ENCODE peak calls at places on chromosomes 3 and 15, in eight cellular contexts. B is cardiac muscle cell, Y is lower leg skin, L is colonic mucosa, M is foreskin keratinocyte, H is BJ, Z is heart right ventricle, N is right lobe of liver. U is an unnamed sample.

GRCh38 chr3:130997291-130997690 is 29.3 kb downstream of the ASTE1 start:
- DNase-seq in H (no peak), L (no peak), B (peak), M (no peak), Z (no peak), N (no peak), Y (no peak), U (no peak)

GRCh38 chr15:64521726-64522164 is 61.4 kb downstream of the ZNF609 start:
- DNase-seq in Z (peak), M (peak), N (no peak), L (no peak), H (no peak), Y (no peak), B (peak), U (no peak)

GRCh38 chr3:53231532-53232511 is 24.0 kb downstream of the TKT start:
- DNase-seq in M (no peak), Z (no peak), B (no peak), N (no peak), H (no peak), Y (no peak), L (no peak), U (no peak)

GRCh38 chr3:114299421-114299820 is 5.6 kb downstream of the TIGIT start:
- DNase-seq in N (peak), H (no peak), B (peak), Z (no peak), M (no peak), L (no peak), Y (no peak), U (no peak)

GRCh38 chr15:56913670-56914069 is 4.8 kb upstream of the TCF12 start:
- DNase-seq in M (no peak), B (peak), L (no peak), N (no peak), Y (no peak), H (no peak), Z (no peak), U (no peak)

GRCh38 chr3:55538158-55538557 is 51.1 kb upstream of the WNT5A start:
- DNase-seq in B (no peak), Z (no peak), N (no peak), Y (no peak), L (no peak), H (no peak), M (no peak), U (no peak)

GRCh38 chr3:111695584-111696213 is 100.6 kb upstream of the ZBED2 start:
- DNase-seq in H (peak), Y (no peak), N (no peak), M (peak), L (no peak), B (peak), Z (no peak), U (no peak)

GRCh38 chr15:42070276-42070965 is 23.9 kb downstream of the PLA2G4D start:
- DNase-seq in L (no peak), Y (peak), M (no peak), B (no peak), N (peak), H (no peak), Z (no peak), U (no peak)

GRCh38 chr3:158058775-158059174 is 47.4 kb downstream of the SHOX2 start:
- DNase-seq in M (no peak), B (no peak), Z (no peak), H (no peak), L (no peak), N (no peak), Y (no peak), U (no peak)

DNA sequence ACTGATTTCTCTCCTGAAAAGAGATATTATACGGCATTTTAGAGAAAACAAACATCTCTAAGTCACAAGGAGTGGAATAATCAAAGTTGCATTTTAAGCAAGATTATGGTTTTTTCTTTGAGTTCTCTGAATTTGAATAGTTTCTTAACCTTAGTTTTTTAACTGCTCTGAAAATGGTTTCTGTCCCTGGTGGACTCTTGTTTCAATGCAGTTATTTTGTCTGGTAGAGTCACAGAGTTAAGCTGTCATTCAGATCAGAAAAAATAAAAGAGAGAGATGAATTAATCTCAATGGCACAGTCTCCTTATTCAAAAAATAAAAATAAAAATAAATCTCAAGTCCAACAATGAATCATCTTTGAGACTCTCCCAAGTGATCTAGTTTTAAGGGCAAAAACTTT is 19.0 kb downstream of the AGTR1 start:
- DNase-seq in L (no peak), Y (no peak), Z (no peak), B (no peak), H (no peak), M (no peak), N (no peak), U (no peak)
- TF ChIP-seq CTCF in L (no peak), Y (no peak), Z (no peak), B (no peak), H (no peak), M (no peak), N (no peak), U (no peak)

GRCh38 chr3:167346171-167346570 is 33.9 kb downstream of the ZBBX start:
- DNase-seq in L (no peak), H (no peak), M (no peak), N (no peak), Y (no peak), Z (no peak), B (no peak), U (no peak)

DNA sequence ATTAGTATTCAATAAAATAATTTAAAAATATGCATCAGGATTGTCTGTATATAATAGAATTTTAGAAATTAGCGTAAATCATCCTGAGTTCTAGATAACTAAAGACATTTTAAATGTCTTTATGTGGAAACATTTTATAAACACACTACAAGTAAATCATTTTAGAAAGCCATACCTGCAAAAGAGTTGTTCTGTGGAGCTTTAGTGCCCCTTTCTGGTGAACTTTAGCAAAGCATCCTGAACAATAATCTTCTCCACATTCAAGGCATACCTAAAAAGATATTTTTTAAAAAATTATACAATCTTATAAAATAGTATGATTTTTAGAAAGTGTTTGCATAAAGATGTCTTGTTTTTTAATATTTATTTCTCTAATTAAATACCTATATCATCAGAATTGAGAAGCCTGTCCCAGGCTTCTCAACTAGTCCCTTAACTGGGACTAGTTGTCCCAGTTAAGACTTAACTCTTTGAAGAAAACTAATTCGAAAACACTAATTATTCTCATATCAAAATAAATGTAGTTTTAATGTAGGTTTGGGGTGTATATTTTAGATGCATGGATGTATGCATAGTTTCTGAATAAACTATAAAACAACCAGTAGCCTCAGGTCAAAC is 29.7 kb downstream of the ZBBX start:
- DNase-seq in Z (no peak), H (no peak), B (peak), L (no peak), M (no peak), Y (no peak), N (no peak), U (peak)
- TF ChIP-seq CTCF in Z (peak), H (no peak), B (peak), L (no peak), M (peak), Y (no peak), N (peak), U (peak)

GRCh38 chr3:9869955-9870354 is 10.1 kb downstream of the CIDEC start:
- DNase-seq in B (no peak), L (no peak), M (no peak), H (no peak), Z (no peak), Y (no peak), N (no peak), U (no peak)
- TF ChIP-seq CTCF in B (no peak), L (no peak), M (no peak), H (no peak), Z (no peak), Y (no peak), N (no peak), U (no peak)

GRCh38 chr15:95869920-95870319 is 460.6 kb upstream of the NR2F2 start:
- DNase-seq in L (no peak), H (no peak), M (no peak), B (no peak), Y (no peak), Z (no peak), N (no peak), U (no peak)

GRCh38 chr15:95872366-95872771 is 458.1 kb upstream of the NR2F2 start:
- DNase-seq in B (peak), Z (no peak), Y (no peak), L (no peak), M (peak), N (no peak), H (peak), U (no peak)

GRCh38 chr15:95868970-95869369 is 461.5 kb upstream of the NR2F2 start:
- DNase-seq in H (no peak), L (no peak), Y (no peak), M (no peak), Z (no peak), B (no peak), N (no peak), U (no peak)

GRCh38 chr15:95875141-95875643 is 455.3 kb upstream of the NR2F2 start:
- DNase-seq in M (peak), L (no peak), B (peak), Z (no peak), N (no peak), H (peak), Y (no peak), U (no peak)

DNA sequence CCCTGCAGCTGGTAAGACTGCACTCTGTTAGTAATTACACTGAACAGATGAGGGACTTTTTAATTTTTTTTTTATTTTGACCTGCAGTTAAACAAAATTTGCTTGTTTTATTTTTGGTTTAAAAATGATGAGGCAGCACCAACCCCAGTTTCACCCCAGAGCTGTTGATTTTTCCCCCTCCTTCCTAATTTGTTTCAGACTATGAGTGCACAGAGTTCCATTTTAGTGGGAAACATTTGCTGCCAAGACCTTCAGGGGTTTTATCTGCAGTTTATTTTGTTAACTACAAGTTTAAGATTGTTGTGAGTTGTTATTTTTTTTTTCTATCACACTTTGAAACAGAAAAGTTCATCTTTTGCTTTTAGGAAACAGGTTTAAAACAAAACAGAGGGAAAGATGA is 455.9 kb upstream of the NR2F2 start:
- DNase-seq in L (no peak), Y (no peak), Z (no peak), N (no peak), H (no peak), M (no peak), B (no peak), U (no peak)
- TF ChIP-seq CTCF in L (no peak), Y (no peak), Z (no peak), N (no peak), H (no peak), M (no peak), B (no peak), U (no peak)

GRCh38 chr3:65202395-65202794 is 514.6 kb upstream of the ADAMTS9 start:
- DNase-seq in Y (no peak), B (no peak), M (no peak), L (no peak), H (no peak), N (no peak), Z (no peak), U (no peak)
- TF ChIP-seq CTCF in Y (no peak), B (no peak), M (no peak), L (no peak), H (no peak), N (no peak), Z (no peak), U (no peak)

GRCh38 chr3:195774917-195775316 is 36.8 kb downstream of the MUC4 start:
- DNase-seq in H (no peak), Y (no peak), N (no peak), Z (peak), L (peak), M (no peak), B (peak), U (no peak)
- TF ChIP-seq CTCF in H (peak), Y (no peak), N (peak), Z (no peak), L (peak), M (peak), B (peak), U (peak)

DNA sequence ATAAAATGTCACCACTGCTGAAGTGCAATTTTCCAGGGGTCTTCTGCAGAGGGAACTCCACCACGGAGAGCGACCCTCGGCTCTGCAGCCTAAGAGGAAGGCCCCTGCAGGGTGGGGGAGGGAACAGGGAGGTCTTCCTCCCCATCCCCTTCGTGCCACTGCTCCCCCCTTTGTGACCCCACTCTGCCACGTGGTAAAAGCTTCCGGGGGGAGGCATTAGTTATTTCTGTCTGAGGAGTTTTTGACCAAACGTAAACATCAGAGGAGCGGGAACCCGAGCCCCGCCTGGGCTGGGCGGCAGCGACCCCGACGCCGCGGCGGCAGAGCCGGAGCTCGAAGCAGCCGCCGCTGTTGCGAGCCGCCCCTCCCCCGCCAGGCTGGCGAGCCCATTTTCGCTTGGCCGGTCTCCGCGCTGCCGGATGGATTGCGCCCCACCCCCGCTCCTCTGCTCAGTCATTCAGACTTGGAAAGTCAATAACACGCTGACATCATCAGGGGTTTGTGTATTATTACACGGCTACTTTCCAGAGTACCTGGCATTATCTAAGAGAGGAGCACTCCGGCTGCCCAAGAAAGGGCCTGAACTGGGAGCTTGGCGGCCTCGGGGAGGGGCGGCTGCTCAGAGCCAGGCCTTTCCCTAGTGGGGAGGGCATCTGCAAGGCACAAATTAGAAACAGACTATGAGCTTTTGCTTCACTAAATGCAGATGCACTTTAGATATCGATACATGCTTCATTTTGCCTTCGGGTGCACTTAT is 162.5 kb upstream of the TBL1XR1 start:
- DNase-seq in Z (peak), N (peak), H (peak), Y (peak), L (peak), M (peak), B (peak), U (peak)
- TF ChIP-seq CTCF in Z (no peak), N (peak), H (no peak), Y (no peak), L (no peak), M (peak), B (no peak), U (no peak)

GRCh38 chr3:13282528-13282985 is 137.6 kb downstream of the NUP210 start:
- DNase-seq in Z (no peak), L (no peak), Y (no peak), M (no peak), H (no peak), B (no peak), N (no peak), U (peak)

GRCh38 chr3:13283877-13284264 is 136.3 kb downstream of the NUP210 start:
- DNase-seq in H (no peak), Z (no peak), M (no peak), L (no peak), B (no peak), N (no peak), Y (no peak), U (no peak)

GRCh38 chr3:13285007-13285567 is 135.0 kb downstream of the NUP210 start:
- DNase-seq in L (no peak), Z (no peak), M (no peak), N (no peak), B (no peak), H (no peak), Y (no peak), U (no peak)

GRCh38 chr3:13281657-13282527 is 138.2 kb downstream of the NUP210 start:
- DNase-seq in Z (peak), N (peak), L (peak), M (no peak), B (peak), H (no peak), Y (no peak), U (no peak)

GRCh38 chr3:13282986-13283876 is 136.9 kb downstream of the NUP210 start:
- DNase-seq in M (no peak), Y (no peak), B (no peak), H (no peak), N (no peak), Z (peak), L (no peak), U (peak)
- TF ChIP-seq CTCF in M (peak), Y (no peak), B (peak), H (peak), N (peak), Z (peak), L (no peak), U (peak)

GRCh38 chr3:9930804-9931418 is 2.7 kb upstream of the CRELD1 start:
- DNase-seq in N (no peak), Z (no peak), H (no peak), Y (no peak), M (no peak), L (no peak), B (no peak), U (no peak)
- TF ChIP-seq CTCF in N (peak), Z (no peak), H (peak), Y (no peak), M (peak), L (no peak), B (no peak), U (peak)

GRCh38 chr3:174440741-174441587 is 418.2 kb upstream of the NAALADL2 start:
- DNase-seq in L (peak), Z (peak), Y (peak), M (peak), H (peak), B (peak), N (peak), U (peak)
- TF ChIP-seq CTCF in L (no peak), Z (no peak), Y (no peak), M (peak), H (no peak), B (no peak), N (peak), U (peak)